ENCODE peak calls at places on chromosomes 12 and 14, in five cellular contexts. One of them, this sample, is unnamed.

GRCh38 chr14:63204407-63205280 is at the start of gene RHOJ:
- DNase-seq in stimulated activated CD4-positive, alpha-beta T cell treated with anti-CD3 and anti-CD28 coated beads, Interleukin-15, amount 100 ng/mL, for 24 hours: no peak
- DNase-seq in stimulated activated CD8-positive, alpha-beta memory T cell treated with anti-CD3 and anti-CD28 coated beads, Interleukin-2, amount 100 ng/mL, for 1 hour: no peak
- DNase-seq in BJ: no peak
- DNase-seq in activated T-helper 9 cell treated with anti-CD3 and anti-CD28 coated beads, Interleukin-2, amount 50 U/mL, for 16 hours: no peak
- DNase-seq in this sample: no peak

GRCh38 chr14:33767721-33768457 is 183.0 kb downstream of the EGLN3 start:
- DNase-seq in BJ: no peak
- DNase-seq in activated T-helper 9 cell treated with anti-CD3 and anti-CD28 coated beads, Interleukin-2, amount 50 U/mL, for 16 hours: no peak
- DNase-seq in stimulated activated CD4-positive, alpha-beta T cell treated with anti-CD3 and anti-CD28 coated beads, Interleukin-15, amount 100 ng/mL, for 24 hours: no peak
- DNase-seq in stimulated activated CD8-positive, alpha-beta memory T cell treated with anti-CD3 and anti-CD28 coated beads, Interleukin-2, amount 100 ng/mL, for 1 hour: no peak
- DNase-seq in this sample: no peak

GRCh38 chr14:56136571-56137498 is 18.6 kb downstream of the PELI2 start:
- DNase-seq in BJ: no peak
- DNase-seq in stimulated activated CD8-positive, alpha-beta memory T cell treated with anti-CD3 and anti-CD28 coated beads, Interleukin-2, amount 100 ng/mL, for 1 hour: no peak
- DNase-seq in stimulated activated CD4-positive, alpha-beta T cell treated with anti-CD3 and anti-CD28 coated beads, Interleukin-15, amount 100 ng/mL, for 24 hours: no peak
- DNase-seq in activated T-helper 9 cell treated with anti-CD3 and anti-CD28 coated beads, Interleukin-2, amount 50 U/mL, for 16 hours: no peak
- DNase-seq in this sample: no peak

GRCh38 chr12:6962285-6963015 is 8.0 kb downstream of the PHB2 start:
- DNase-seq in stimulated activated CD8-positive, alpha-beta memory T cell treated with anti-CD3 and anti-CD28 coated beads, Interleukin-2, amount 100 ng/mL, for 1 hour: no peak
- DNase-seq in activated T-helper 9 cell treated with anti-CD3 and anti-CD28 coated beads, Interleukin-2, amount 50 U/mL, for 16 hours: no peak
- DNase-seq in BJ: no peak
- DNase-seq in stimulated activated CD4-positive, alpha-beta T cell treated with anti-CD3 and anti-CD28 coated beads, Interleukin-15, amount 100 ng/mL, for 24 hours: peak; percentile 32
- DNase-seq in this sample: no peak

GRCh38 chr12:7628401-7628961 is 37.2 kb downstream of the APOBEC1 start:
- DNase-seq in stimulated activated CD8-positive, alpha-beta memory T cell treated with anti-CD3 and anti-CD28 coated beads, Interleukin-2, amount 100 ng/mL, for 1 hour: no peak
- DNase-seq in BJ: no peak
- DNase-seq in activated T-helper 9 cell treated with anti-CD3 and anti-CD28 coated beads, Interleukin-2, amount 50 U/mL, for 16 hours: no peak
- DNase-seq in stimulated activated CD4-positive, alpha-beta T cell treated with anti-CD3 and anti-CD28 coated beads, Interleukin-15, amount 100 ng/mL, for 24 hours: no peak
- DNase-seq in this sample: no peak

GRCh38 chr12:7433276-7433822 is 10.6 kb downstream of the CD163L1 start:
- DNase-seq in activated T-helper 9 cell treated with anti-CD3 and anti-CD28 coated beads, Interleukin-2, amount 50 U/mL, for 16 hours: no peak
- DNase-seq in BJ: no peak
- DNase-seq in stimulated activated CD4-positive, alpha-beta T cell treated with anti-CD3 and anti-CD28 coated beads, Interleukin-15, amount 100 ng/mL, for 24 hours: no peak
- DNase-seq in stimulated activated CD8-positive, alpha-beta memory T cell treated with anti-CD3 and anti-CD28 coated beads, Interleukin-2, amount 100 ng/mL, for 1 hour: no peak
- DNase-seq in this sample: peak; percentile 53

GRCh38 chr14:33734387-33734786 is 216.5 kb downstream of the EGLN3 start:
- DNase-seq in activated T-helper 9 cell treated with anti-CD3 and anti-CD28 coated beads, Interleukin-2, amount 50 U/mL, for 16 hours: no peak
- DNase-seq in stimulated activated CD4-positive, alpha-beta T cell treated with anti-CD3 and anti-CD28 coated beads, Interleukin-15, amount 100 ng/mL, for 24 hours: no peak
- DNase-seq in stimulated activated CD8-positive, alpha-beta memory T cell treated with anti-CD3 and anti-CD28 coated beads, Interleukin-2, amount 100 ng/mL, for 1 hour: no peak
- DNase-seq in BJ: no peak
- DNase-seq in this sample: no peak

GRCh38 chr12:121278450-121279375 is 17.8 kb downstream of the CAMKK2 start:
- DNase-seq in BJ: no peak
- DNase-seq in stimulated activated CD8-positive, alpha-beta memory T cell treated with anti-CD3 and anti-CD28 coated beads, Interleukin-2, amount 100 ng/mL, for 1 hour: no peak
- DNase-seq in activated T-helper 9 cell treated with anti-CD3 and anti-CD28 coated beads, Interleukin-2, amount 50 U/mL, for 16 hours: no peak
- DNase-seq in stimulated activated CD4-positive, alpha-beta T cell treated with anti-CD3 and anti-CD28 coated beads, Interleukin-15, amount 100 ng/mL, for 24 hours: no peak
- DNase-seq in this sample: no peak

GRCh38 chr12:96514328-96514727 is 25.0 kb downstream of the CFAP54 start:
- DNase-seq in activated T-helper 9 cell treated with anti-CD3 and anti-CD28 coated beads, Interleukin-2, amount 50 U/mL, for 16 hours: no peak
- DNase-seq in stimulated activated CD4-positive, alpha-beta T cell treated with anti-CD3 and anti-CD28 coated beads, Interleukin-15, amount 100 ng/mL, for 24 hours: no peak
- DNase-seq in BJ: no peak
- DNase-seq in stimulated activated CD8-positive, alpha-beta memory T cell treated with anti-CD3 and anti-CD28 coated beads, Interleukin-2, amount 100 ng/mL, for 1 hour: no peak
- DNase-seq in this sample: no peak

This sample was measured in HFF-Myc.